ENCODE peak calls at places on chromosomes 5 and 9, in eight cellular contexts. L, W, U, E, C, I, O and B are unnamed samples. For H3K4me1, the result is how much of the 10 kb centered on the place peaks cover.

GRCh38 chr5:143412656-143413342 is 9.3 kb upstream of the NR3C1 start:
- DNase-seq in I (no peak), E (no peak), L (no peak), U (no peak), O (no peak), W (no peak), C (no peak), B (no peak)

GRCh38 chr5:12691330-12691729 is 787.1 kb upstream of the CTNND2 start:
- DNase-seq in O (no peak), I (no peak), E (no peak), U (peak), C (no peak), L (no peak), W (no peak), B (no peak)

GRCh38 chr5:60598424-60598823 is 101.5 kb downstream of the DEPDC1B start:
- DNase-seq in I (no peak), E (no peak), C (no peak), W (no peak), O (no peak), L (no peak), U (no peak), B (no peak)

GRCh38 chr5:81924467-81924866 is 47.4 kb upstream of the ATG10 start:
- DNase-seq in C (no peak), U (no peak), I (no peak), E (no peak), L (no peak), O (no peak), W (no peak), B (no peak)

GRCh38 chr9:116377179-116377790 is 223.7 kb downstream of the PAPPA start:
- DNase-seq in U (peak), O (no peak), W (peak), I (no peak), L (no peak), C (no peak), E (no peak), B (no peak)

GRCh38 chr5:100709771-100710170 is 174.6 kb downstream of the FAM174A start:
- DNase-seq in I (no peak), L (no peak), C (no peak), E (no peak), O (no peak), W (no peak), U (no peak), B (no peak)

GRCh38 chr9:121336705-121337104 is 33.3 kb downstream of the STOM start:
- DNase-seq in E (no peak), L (no peak), U (no peak), O (no peak), I (no peak), W (no peak), C (no peak), B (no peak)

GRCh38 chr5:132777209-132778069 is at the start of gene SEPTIN8:
- DNase-seq in U (peak), O (no peak), I (no peak), L (peak), C (peak), E (peak), W (peak), B (peak)

GRCh38 chr9:134656334-134657034 is 14.9 kb downstream of the COL5A1 start:
- DNase-seq in O (no peak), W (peak), E (no peak), L (no peak), U (peak), I (no peak), C (no peak), B (no peak)

GRCh38 chr9:99576002-99576401 is 245.7 kb upstream of the NR4A3 start:
- DNase-seq in L (no peak), W (peak), O (peak), U (peak), C (no peak), E (no peak), I (no peak), B (no peak)

GRCh38 chr5:7321724-7322123 is 74.2 kb upstream of the ADCY2 start:
- DNase-seq in W (no peak), O (no peak), U (no peak), C (no peak), L (no peak), I (no peak), E (no peak), B (peak)

GRCh38 chr5:33675958-33676464 is 215.8 kb downstream of the ADAMTS12 start:
- DNase-seq in I (no peak), E (no peak), O (no peak), C (no peak), W (no peak), L (no peak), U (no peak), B (no peak)

GRCh38 chr5:53256746-53257145 is 147.2 kb upstream of the MOCS2 start:
- DNase-seq in C (no peak), E (no peak), L (no peak), U (peak), O (no peak), I (peak), W (no peak), B (no peak)

GRCh38 chr5:9196403-9197224 is 349.3 kb downstream of the SEMA5A start:
- DNase-seq in E (no peak), O (no peak), L (no peak), U (peak), W (no peak), C (no peak), I (no peak), B (no peak)

GRCh38 chr9:88535226-88535931 is 401 bp downstream of the NXNL2 start:
- DNase-seq in C (peak), U (no peak), I (no peak), E (peak), O (no peak), W (peak), L (peak), B (no peak)

GRCh38 chr5:78533356-78533755 is 115.2 kb downstream of the LHFPL2 start:
- DNase-seq in E (no peak), U (peak), W (peak), L (no peak), I (no peak), C (no peak), O (peak), B (no peak)

GRCh38 chr5:113612060-113612496 is 98.6 kb downstream of the YTHDC2 start:
- DNase-seq in L (no peak), W (peak), O (peak), E (no peak), I (no peak), U (peak), C (no peak), B (no peak)

GRCh38 chr9:72674961-72675360 is 153.6 kb downstream of the TMC1 start:
- DNase-seq in L (no peak), C (no peak), E (no peak), O (no peak), W (no peak), U (no peak), I (no peak), B (no peak)

GRCh38 chr5:112548246-112548982 is 129.3 kb upstream of the EPB41L4A start:
- DNase-seq in C (no peak), E (no peak), U (peak), I (no peak), O (no peak), W (peak), L (no peak), B (no peak)

GRCh38 chr5:156927545-156927944 is 35.5 kb downstream of the TIMD4 start:
- DNase-seq in C (no peak), U (no peak), L (no peak), W (no peak), E (no peak), I (no peak), O (no peak), B (no peak)

GRCh38 chr9:99197124-99197630 is 24.6 kb downstream of the ALG2 start:
- DNase-seq in I (no peak), C (no peak), U (no peak), W (no peak), L (no peak), E (no peak), O (no peak), B (no peak)

GRCh38 chr5:150272531-150272930 is 17.0 kb downstream of the CAMK2A start:
- DNase-seq in W (peak), E (no peak), L (no peak), C (no peak), O (peak), I (no peak), U (peak), B (peak)

GRCh38 chr5:88952344-88952743 is 69.4 kb upstream of the MEF2C start:
- DNase-seq in I (no peak), C (no peak), E (no peak), O (no peak), L (no peak), U (peak), W (no peak), B (no peak)

GRCh38 chr9:859251-859650 is 17.8 kb downstream of the DMRT1 start:
- DNase-seq in U (no peak), L (no peak), O (no peak), W (no peak), C (no peak), I (no peak), E (no peak), B (no peak)

GRCh38 chr5:1405121-1405520 is 40.1 kb downstream of the SLC6A3 start:
- DNase-seq in O (no peak), I (no peak), W (no peak), U (no peak), C (no peak), E (no peak), L (no peak), B (peak)

GRCh38 chr9:127187231-127187956 is 65.0 kb upstream of the ANGPTL2 start:
- DNase-seq in L (peak), O (peak), W (peak), U (peak), C (peak), E (peak), I (peak), B (no peak)

GRCh38 chr5:164627051-164627450 is 1121.6 kb downstream of the MAT2B start:
- DNase-seq in O (no peak), W (no peak), C (no peak), L (no peak), E (no peak), I (no peak), U (no peak), B (no peak)

GRCh38 chr9:6675268-6675667 is 29.7 kb upstream of the GLDC start:
- DNase-seq in E (no peak), I (no peak), U (no peak), O (no peak), L (no peak), C (no peak), W (no peak), B (no peak)

GRCh38 chr5:138650999-138651766 is 76.0 kb upstream of the HSPA9 start:
- DNase-seq in C (no peak), O (no peak), I (no peak), L (no peak), W (no peak), E (no peak), U (no peak), B (no peak)

GRCh38 chr5:77418601-77419591 is 73.2 kb downstream of the WDR41 start:
- DNase-seq in W (no peak), C (no peak), O (no peak), E (no peak), L (peak), U (peak), I (no peak), B (no peak)

GRCh38 chr5:109589983-109590382 is 99.7 kb upstream of the MAN2A1 start:
- DNase-seq in L (no peak), I (no peak), W (no peak), O (no peak), C (no peak), E (no peak), U (peak), B (no peak)

GRCh38 chr5:144460608-144461007 is 289.9 kb downstream of the KCTD16 start:
- DNase-seq in L (no peak), O (no peak), C (no peak), W (no peak), E (no peak), U (no peak), I (no peak), B (no peak)

GRCh38 chr5:108278285-108279240 is 103.3 kb downstream of the FBXL17 start:
- DNase-seq in E (no peak), L (no peak), O (no peak), W (peak), C (no peak), I (no peak), U (no peak), B (no peak)
- TF ChIP-seq CTCF in E (no peak), L (no peak), O (no peak), W (no peak), C (no peak), I (no peak), U (peak), B (no peak)

DNA sequence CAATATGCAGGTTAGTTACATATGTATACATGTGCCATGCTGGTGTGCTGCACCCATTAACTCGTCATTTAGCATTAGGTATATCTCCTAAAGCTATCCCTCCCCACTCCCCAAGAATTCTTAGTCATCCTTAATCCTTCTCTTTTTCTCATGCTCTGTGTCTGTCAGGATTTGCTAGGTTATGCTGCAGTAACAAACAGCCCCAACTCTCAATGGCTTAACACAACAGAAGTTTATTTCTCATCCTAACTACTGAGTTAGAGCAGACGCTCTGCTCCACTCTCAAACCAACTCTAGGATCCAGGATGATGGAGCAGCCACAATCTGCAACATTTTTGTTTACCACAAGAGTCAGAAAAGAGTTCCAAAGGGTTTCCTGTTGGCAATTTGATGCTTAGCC is 28.2 kb upstream of the FAM169A start:
- DNase-seq in C (no peak), L (no peak), W (no peak), I (no peak), E (no peak), U (no peak), O (no peak), B (no peak)
- H3K4me3 ChIP-seq in C (no peak), L (no peak), W (no peak), I (no peak), E (no peak), U (no peak), O (no peak), B (no peak)

GRCh38 chr5:116531117-116531516 is 43.5 kb downstream of the SEMA6A start:
- DNase-seq in L (no peak), W (no peak), O (no peak), U (no peak), I (no peak), E (no peak), C (no peak), B (no peak)

GRCh38 chr5:116536279-116537161 is 38.1 kb downstream of the SEMA6A start:
- DNase-seq in L (no peak), E (no peak), O (peak), I (no peak), C (peak), U (no peak), W (no peak), B (peak)

GRCh38 chr5:116531635-116532034 is 43.0 kb downstream of the SEMA6A start:
- DNase-seq in L (no peak), U (no peak), W (no peak), C (peak), I (no peak), O (peak), E (no peak), B (no peak)

GRCh38 chr5:116532762-116533525 is 41.7 kb downstream of the SEMA6A start:
- DNase-seq in E (no peak), U (no peak), I (no peak), L (no peak), O (peak), C (no peak), W (no peak), B (no peak)

GRCh38 chr5:116534988-116535387 is 39.6 kb downstream of the SEMA6A start:
- DNase-seq in L (no peak), I (no peak), C (no peak), E (no peak), U (no peak), W (no peak), O (no peak), B (no peak)
- H3K4me1 ChIP-seq in L (under half), I (under half), C (half or more), E (under half), U (under half), W (under half), O (half or more), B (under half)

GRCh38 chr9:122827759-122828090 is 663 bp downstream of the PDCL start:
- DNase-seq in U (no peak), I (no peak), C (no peak), O (no peak), E (no peak), W (peak), L (no peak), B (no peak)
- TF ChIP-seq CTCF in U (no peak), I (no peak), C (no peak), O (no peak), E (no peak), W (no peak), L (no peak), B (no peak)

DNA sequence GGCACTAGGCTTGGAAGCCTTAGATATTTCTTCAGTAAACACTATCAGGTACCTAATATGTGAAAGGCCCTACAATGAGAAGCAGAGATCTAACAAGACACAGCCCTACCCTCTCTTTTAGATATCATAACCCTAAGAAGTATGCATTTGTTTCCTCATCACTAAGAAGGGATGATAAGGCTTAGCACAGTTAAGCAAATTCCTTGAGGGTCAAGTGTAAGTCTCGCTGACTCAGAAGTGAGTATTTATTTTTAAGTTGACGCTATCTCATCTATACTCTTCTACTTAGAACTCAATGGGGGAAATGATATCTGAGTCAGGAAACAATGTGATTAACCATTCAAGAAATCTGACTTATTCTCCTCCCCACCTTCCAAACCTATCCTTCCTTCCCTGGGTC is 149.8 kb downstream of the ESM1 start:
- DNase-seq in C (no peak), I (no peak), U (peak), L (no peak), W (no peak), E (no peak), O (no peak), B (no peak)
- H3K4me3 ChIP-seq in C (no peak), I (no peak), U (no peak), L (no peak), W (no peak), E (no peak), O (no peak), B (no peak)

DNA sequence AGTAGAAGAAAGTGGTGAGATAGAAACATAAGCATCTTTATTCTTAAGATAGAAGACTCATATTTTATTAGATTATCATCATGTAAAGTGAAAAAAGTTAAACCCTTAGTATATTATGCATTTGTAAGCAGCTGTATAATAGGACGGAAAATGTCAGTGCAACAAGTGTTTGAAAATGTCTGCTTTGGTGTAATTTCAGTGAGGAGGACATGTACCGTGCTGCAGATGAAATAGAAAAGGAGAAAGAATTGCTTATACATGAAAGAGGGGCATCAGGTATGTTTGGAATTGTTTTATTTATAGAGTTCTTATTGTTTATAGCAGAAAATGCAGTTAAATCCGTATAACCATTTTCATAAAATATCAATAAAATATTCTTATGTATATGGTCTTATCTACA is 8.9 kb downstream of the OTULIN start:
- DNase-seq in I (no peak), C (no peak), O (no peak), L (no peak), U (no peak), E (no peak), W (no peak), B (no peak)
- H3K4me1 ChIP-seq in I (half or more), C (under half), O (under half), L (under half), U (under half), E (under half), W (under half), B (under half)

GRCh38 chr9:21901538-21901937 is 92.7 kb downstream of the CDKN2A start:
- DNase-seq in C (no peak), O (no peak), L (no peak), U (no peak), W (no peak), E (no peak), I (no peak), B (no peak)
- TF ChIP-seq CTCF in C (no peak), O (no peak), L (no peak), U (no peak), W (no peak), E (no peak), I (no peak), B (no peak)